ENCODE peak calls at places on chromosomes 5 and 9, in six cellular contexts. R is GOT3; X is GM23248; K is NCI-H774; T is central memory CD4-positive, alpha-beta T cell; Q is endothelial cell of umbilical vein. C is an unnamed sample.

GRCh38 chr5:136191304-136192014 is 1.5 kb downstream of the SMIM32 start:
- DNase-seq in R (no peak), T (no peak), X (peak), K (no peak), Q (peak), C (no peak)

GRCh38 chr9:18037981-18038380 is 436.0 kb upstream of the ADAMTSL1 start:
- DNase-seq in T (no peak), R (no peak), X (no peak), K (no peak), Q (no peak), C (no peak)

GRCh38 chr9:130518943-130519772 is 60.2 kb upstream of the FUBP3 start:
- DNase-seq in K (no peak), X (no peak), Q (peak), R (no peak), T (no peak), C (no peak)

GRCh38 chr9:8364021-8364782 is 564.6 kb upstream of the DMAC1 start:
- DNase-seq in T (no peak), R (no peak), Q (no peak), K (no peak), X (no peak), C (no peak)

GRCh38 chr9:113973963-113974413 is 97.9 kb downstream of the ZNF618 start:
- DNase-seq in X (peak), K (no peak), R (no peak), Q (no peak), T (no peak), C (no peak)

GRCh38 chr5:56686337-56687198 is 128.8 kb upstream of the MAP3K1 start:
- DNase-seq in K (no peak), R (no peak), Q (no peak), X (no peak), T (no peak), C (no peak)

GRCh38 chr5:176817864-176818377 is 7.6 kb downstream of the UNC5A start:
- DNase-seq in R (no peak), T (no peak), Q (peak), X (peak), K (no peak), C (no peak)

GRCh38 chr5:900781-901180 is 8.1 kb downstream of the TRIP13 start:
- DNase-seq in X (no peak), T (no peak), Q (no peak), R (no peak), K (no peak), C (no peak)

GRCh38 chr9:108727580-108728056 is 128.2 kb downstream of the ACTL7B start:
- DNase-seq in T (no peak), Q (no peak), X (peak), R (no peak), K (no peak), C (no peak)

GRCh38 chr9:14344846-14345585 is 31.1 kb upstream of the NFIB start:
- DNase-seq in X (no peak), T (no peak), R (no peak), Q (no peak), K (no peak), C (peak)

GRCh38 chr5:79495311-79495710 is 18.6 kb downstream of the HOMER1 start:
- DNase-seq in Q (no peak), X (peak), K (peak), R (no peak), T (no peak), C (no peak)

GRCh38 chr9:37100750-37101149 is 19.6 kb upstream of the ZCCHC7 start:
- DNase-seq in X (no peak), K (no peak), R (no peak), Q (no peak), T (no peak), C (no peak)

GRCh38 chr9:77449177-77450092 is 198.7 kb downstream of the GNA14 start:
- DNase-seq in T (no peak), X (peak), K (no peak), Q (peak), R (no peak), C (no peak)